ENCODE peak calls at places on chromosomes 12 and 14, in nine cellular contexts. One of them, this sample, is unnamed.

GRCh38 chr14:101992708-101993107 is 28.3 kb downstream of the DYNC1H1 start:
- DNase-seq in KG1: no peak
- DNase-seq in CD8-positive, alpha-beta T cell: no peak
- DNase-seq in WTC11: no peak
- DNase-seq in amniotic stem cell: no peak
- DNase-seq in mucosa of descending colon: peak
- DNase-seq in stimulated activated CD4-positive, alpha-beta T cell treated with anti-CD3 and anti-CD28 coated beads, Interleukin-1b, Interleukin-23, amount 100 ng/mL, for 1 hour: no peak
- DNase-seq in effector CD4-positive, alpha-beta T cell: no peak
- DNase-seq in caudate nucleus: no peak
- DNase-seq in this sample: no peak

GRCh38 chr12:58959639-58960300 is 39.5 kb upstream of the LRIG3 start:
- DNase-seq in CD8-positive, alpha-beta T cell: no peak
- DNase-seq in KG1: no peak
- DNase-seq in caudate nucleus: no peak
- DNase-seq in mucosa of descending colon: no peak
- DNase-seq in effector CD4-positive, alpha-beta T cell: no peak
- DNase-seq in WTC11: no peak
- DNase-seq in amniotic stem cell: no peak
- DNase-seq in stimulated activated CD4-positive, alpha-beta T cell treated with anti-CD3 and anti-CD28 coated beads, Interleukin-1b, Interleukin-23, amount 100 ng/mL, for 1 hour: no peak
- DNase-seq in this sample: no peak

GRCh38 chr14:68686212-68686478 is 106.7 kb downstream of the ZFP36L1 start:
- DNase-seq in amniotic stem cell: no peak
- DNase-seq in caudate nucleus: no peak
- DNase-seq in mucosa of descending colon: no peak
- DNase-seq in KG1: no peak
- DNase-seq in effector CD4-positive, alpha-beta T cell: no peak
- DNase-seq in CD8-positive, alpha-beta T cell: no peak
- DNase-seq in WTC11: no peak
- DNase-seq in stimulated activated CD4-positive, alpha-beta T cell treated with anti-CD3 and anti-CD28 coated beads, Interleukin-1b, Interleukin-23, amount 100 ng/mL, for 1 hour: no peak
- DNase-seq in this sample: no peak

GRCh38 chr12:23952071-23952470 is 2.6 kb upstream of the SOX5 start:
- DNase-seq in caudate nucleus: no peak
- DNase-seq in amniotic stem cell: no peak
- DNase-seq in CD8-positive, alpha-beta T cell: no peak
- DNase-seq in stimulated activated CD4-positive, alpha-beta T cell treated with anti-CD3 and anti-CD28 coated beads, Interleukin-1b, Interleukin-23, amount 100 ng/mL, for 1 hour: no peak
- DNase-seq in KG1: no peak
- DNase-seq in effector CD4-positive, alpha-beta T cell: no peak
- DNase-seq in WTC11: no peak
- DNase-seq in mucosa of descending colon: no peak
- DNase-seq in this sample: no peak

GRCh38 chr14:21978184-21978998 is 304.8 kb upstream of the OR4E1 start:
- DNase-seq in mucosa of descending colon: peak
- DNase-seq in caudate nucleus: no peak
- DNase-seq in CD8-positive, alpha-beta T cell: peak
- DNase-seq in amniotic stem cell: no peak
- DNase-seq in WTC11: peak
- DNase-seq in effector CD4-positive, alpha-beta T cell: peak
- DNase-seq in KG1: no peak
- DNase-seq in stimulated activated CD4-positive, alpha-beta T cell treated with anti-CD3 and anti-CD28 coated beads, Interleukin-1b, Interleukin-23, amount 100 ng/mL, for 1 hour: no peak
- DNase-seq in this sample: peak

GRCh38 chr14:28666961-28667360 is 99.6 kb upstream of the FOXG1 start:
- DNase-seq in mucosa of descending colon: no peak
- DNase-seq in KG1: no peak
- DNase-seq in effector CD4-positive, alpha-beta T cell: no peak
- DNase-seq in caudate nucleus: no peak
- DNase-seq in stimulated activated CD4-positive, alpha-beta T cell treated with anti-CD3 and anti-CD28 coated beads, Interleukin-1b, Interleukin-23, amount 100 ng/mL, for 1 hour: no peak
- DNase-seq in WTC11: no peak
- DNase-seq in amniotic stem cell: no peak
- DNase-seq in CD8-positive, alpha-beta T cell: no peak
- DNase-seq in this sample: no peak

GRCh38 chr12:42090899-42091298 is 53.8 kb downstream of the GXYLT1 start:
- DNase-seq in effector CD4-positive, alpha-beta T cell: no peak
- DNase-seq in stimulated activated CD4-positive, alpha-beta T cell treated with anti-CD3 and anti-CD28 coated beads, Interleukin-1b, Interleukin-23, amount 100 ng/mL, for 1 hour: no peak
- DNase-seq in KG1: no peak
- DNase-seq in mucosa of descending colon: no peak
- DNase-seq in caudate nucleus: no peak
- DNase-seq in WTC11: no peak
- DNase-seq in amniotic stem cell: no peak
- DNase-seq in CD8-positive, alpha-beta T cell: no peak
- DNase-seq in this sample: no peak

GRCh38 chr14:23159516-23159915 is 23.9 kb downstream of the SLC7A8 start:
- DNase-seq in amniotic stem cell: no peak
- DNase-seq in mucosa of descending colon: no peak
- DNase-seq in WTC11: no peak
- DNase-seq in caudate nucleus: no peak
- DNase-seq in KG1: no peak
- DNase-seq in effector CD4-positive, alpha-beta T cell: no peak
- DNase-seq in stimulated activated CD4-positive, alpha-beta T cell treated with anti-CD3 and anti-CD28 coated beads, Interleukin-1b, Interleukin-23, amount 100 ng/mL, for 1 hour: no peak
- DNase-seq in CD8-positive, alpha-beta T cell: no peak
- DNase-seq in this sample: no peak

GRCh38 chr14:86357866-86358265 is 827.9 kb downstream of the FLRT2 start:
- DNase-seq in mucosa of descending colon: no peak
- DNase-seq in stimulated activated CD4-positive, alpha-beta T cell treated with anti-CD3 and anti-CD28 coated beads, Interleukin-1b, Interleukin-23, amount 100 ng/mL, for 1 hour: no peak
- DNase-seq in effector CD4-positive, alpha-beta T cell: no peak
- DNase-seq in WTC11: no peak
- DNase-seq in KG1: no peak
- DNase-seq in amniotic stem cell: no peak
- DNase-seq in caudate nucleus: no peak
- DNase-seq in CD8-positive, alpha-beta T cell: no peak
- DNase-seq in this sample: no peak

GRCh38 chr12:129304532-129304931 is 451.3 kb downstream of the GLT1D1 start:
- DNase-seq in effector CD4-positive, alpha-beta T cell: no peak
- DNase-seq in mucosa of descending colon: no peak
- DNase-seq in CD8-positive, alpha-beta T cell: no peak
- DNase-seq in KG1: no peak
- DNase-seq in stimulated activated CD4-positive, alpha-beta T cell treated with anti-CD3 and anti-CD28 coated beads, Interleukin-1b, Interleukin-23, amount 100 ng/mL, for 1 hour: no peak
- DNase-seq in caudate nucleus: no peak
- DNase-seq in WTC11: no peak
- DNase-seq in amniotic stem cell: no peak
- DNase-seq in this sample: no peak

GRCh38 chr12:123267991-123268843 is 3.4 kb downstream of the CDK2AP1 start:
- DNase-seq in WTC11: no peak
- DNase-seq in KG1: peak
- DNase-seq in stimulated activated CD4-positive, alpha-beta T cell treated with anti-CD3 and anti-CD28 coated beads, Interleukin-1b, Interleukin-23, amount 100 ng/mL, for 1 hour: no peak
- DNase-seq in effector CD4-positive, alpha-beta T cell: no peak
- DNase-seq in mucosa of descending colon: no peak
- DNase-seq in caudate nucleus: peak
- DNase-seq in CD8-positive, alpha-beta T cell: no peak
- DNase-seq in amniotic stem cell: no peak
- DNase-seq in this sample: no peak

GRCh38 chr14:83838221-83838620 is 1691.7 kb upstream of the FLRT2 start:
- DNase-seq in effector CD4-positive, alpha-beta T cell: no peak
- DNase-seq in CD8-positive, alpha-beta T cell: no peak
- DNase-seq in WTC11: no peak
- DNase-seq in amniotic stem cell: no peak
- DNase-seq in caudate nucleus: no peak
- DNase-seq in mucosa of descending colon: no peak
- DNase-seq in KG1: no peak
- DNase-seq in stimulated activated CD4-positive, alpha-beta T cell treated with anti-CD3 and anti-CD28 coated beads, Interleukin-1b, Interleukin-23, amount 100 ng/mL, for 1 hour: no peak
- DNase-seq in this sample: no peak

GRCh38 chr12:14774074-14774943 is 29.0 kb downstream of the WBP11 start:
- DNase-seq in amniotic stem cell: peak
- DNase-seq in caudate nucleus: peak
- DNase-seq in effector CD4-positive, alpha-beta T cell: peak
- DNase-seq in KG1: peak
- DNase-seq in mucosa of descending colon: peak
- DNase-seq in CD8-positive, alpha-beta T cell: peak
- DNase-seq in WTC11: peak
- DNase-seq in stimulated activated CD4-positive, alpha-beta T cell treated with anti-CD3 and anti-CD28 coated beads, Interleukin-1b, Interleukin-23, amount 100 ng/mL, for 1 hour: peak
- DNase-seq in this sample: peak

GRCh38 chr12:58450868-58451482 is 469.3 kb downstream of the LRIG3 start:
- DNase-seq in WTC11: no peak
- DNase-seq in caudate nucleus: no peak
- DNase-seq in CD8-positive, alpha-beta T cell: no peak
- DNase-seq in effector CD4-positive, alpha-beta T cell: no peak
- DNase-seq in stimulated activated CD4-positive, alpha-beta T cell treated with anti-CD3 and anti-CD28 coated beads, Interleukin-1b, Interleukin-23, amount 100 ng/mL, for 1 hour: no peak
- DNase-seq in amniotic stem cell: no peak
- DNase-seq in KG1: no peak
- DNase-seq in mucosa of descending colon: no peak
- DNase-seq in this sample: no peak

GRCh38 chr12:131287015-131287937 is 333.6 kb downstream of the ADGRD1 start:
- DNase-seq in stimulated activated CD4-positive, alpha-beta T cell treated with anti-CD3 and anti-CD28 coated beads, Interleukin-1b, Interleukin-23, amount 100 ng/mL, for 1 hour: no peak
- DNase-seq in CD8-positive, alpha-beta T cell: peak
- DNase-seq in effector CD4-positive, alpha-beta T cell: no peak
- DNase-seq in amniotic stem cell: no peak
- DNase-seq in KG1: no peak
- DNase-seq in mucosa of descending colon: no peak
- DNase-seq in WTC11: no peak
- DNase-seq in caudate nucleus: no peak
- DNase-seq in this sample: peak

GRCh38 chr12:115294443-115295133 is 610.6 kb upstream of the TBX3 start:
- DNase-seq in caudate nucleus: no peak
- DNase-seq in KG1: no peak
- DNase-seq in effector CD4-positive, alpha-beta T cell: no peak
- DNase-seq in mucosa of descending colon: no peak
- DNase-seq in amniotic stem cell: no peak
- DNase-seq in WTC11: no peak
- DNase-seq in CD8-positive, alpha-beta T cell: no peak
- DNase-seq in stimulated activated CD4-positive, alpha-beta T cell treated with anti-CD3 and anti-CD28 coated beads, Interleukin-1b, Interleukin-23, amount 100 ng/mL, for 1 hour: no peak
- DNase-seq in this sample: peak

GRCh38 chr12:89450922-89451321 is 73.7 kb downstream of the GALNT4 start:
- DNase-seq in CD8-positive, alpha-beta T cell: no peak
- DNase-seq in WTC11: no peak
- DNase-seq in caudate nucleus: no peak
- DNase-seq in effector CD4-positive, alpha-beta T cell: no peak
- DNase-seq in KG1: no peak
- DNase-seq in mucosa of descending colon: no peak
- DNase-seq in stimulated activated CD4-positive, alpha-beta T cell treated with anti-CD3 and anti-CD28 coated beads, Interleukin-1b, Interleukin-23, amount 100 ng/mL, for 1 hour: no peak
- DNase-seq in amniotic stem cell: no peak
- DNase-seq in this sample: no peak

GRCh38 chr12:11778703-11779102 is 129.2 kb downstream of the ETV6 start:
- DNase-seq in caudate nucleus: no peak
- DNase-seq in CD8-positive, alpha-beta T cell: no peak
- DNase-seq in mucosa of descending colon: no peak
- DNase-seq in KG1: no peak
- DNase-seq in amniotic stem cell: no peak
- DNase-seq in stimulated activated CD4-positive, alpha-beta T cell treated with anti-CD3 and anti-CD28 coated beads, Interleukin-1b, Interleukin-23, amount 100 ng/mL, for 1 hour: no peak
- DNase-seq in WTC11: no peak
- DNase-seq in effector CD4-positive, alpha-beta T cell: no peak
- DNase-seq in this sample: no peak

GRCh38 chr12:114848661-114849060 is 164.7 kb upstream of the TBX3 start:
- DNase-seq in effector CD4-positive, alpha-beta T cell: no peak
- DNase-seq in WTC11: no peak
- DNase-seq in caudate nucleus: no peak
- DNase-seq in CD8-positive, alpha-beta T cell: no peak
- DNase-seq in stimulated activated CD4-positive, alpha-beta T cell treated with anti-CD3 and anti-CD28 coated beads, Interleukin-1b, Interleukin-23, amount 100 ng/mL, for 1 hour: no peak
- DNase-seq in amniotic stem cell: peak
- DNase-seq in mucosa of descending colon: no peak
- DNase-seq in KG1: no peak
- DNase-seq in this sample: no peak

GRCh38 chr12:110330124-110330523 is 49.1 kb downstream of the ATP2A2 start:
- DNase-seq in caudate nucleus: no peak
- DNase-seq in WTC11: no peak
- DNase-seq in CD8-positive, alpha-beta T cell: no peak
- DNase-seq in mucosa of descending colon: no peak
- DNase-seq in effector CD4-positive, alpha-beta T cell: no peak
- DNase-seq in stimulated activated CD4-positive, alpha-beta T cell treated with anti-CD3 and anti-CD28 coated beads, Interleukin-1b, Interleukin-23, amount 100 ng/mL, for 1 hour: no peak
- DNase-seq in KG1: no peak
- DNase-seq in amniotic stem cell: no peak
- DNase-seq in this sample: no peak

GRCh38 chr14:36254020-36254614 is 66.3 kb downstream of the MBIP start:
- DNase-seq in WTC11: no peak
- DNase-seq in effector CD4-positive, alpha-beta T cell: no peak
- DNase-seq in KG1: no peak
- DNase-seq in amniotic stem cell: no peak
- DNase-seq in caudate nucleus: no peak
- DNase-seq in CD8-positive, alpha-beta T cell: no peak
- DNase-seq in mucosa of descending colon: no peak
- DNase-seq in stimulated activated CD4-positive, alpha-beta T cell treated with anti-CD3 and anti-CD28 coated beads, Interleukin-1b, Interleukin-23, amount 100 ng/mL, for 1 hour: no peak
- DNase-seq in this sample: no peak

GRCh38 chr14:91317381-91318313 is 73.1 kb upstream of the GPR68 start:
- DNase-seq in stimulated activated CD4-positive, alpha-beta T cell treated with anti-CD3 and anti-CD28 coated beads, Interleukin-1b, Interleukin-23, amount 100 ng/mL, for 1 hour: peak
- DNase-seq in amniotic stem cell: no peak
- DNase-seq in WTC11: no peak
- DNase-seq in KG1: peak
- DNase-seq in caudate nucleus: no peak
- DNase-seq in CD8-positive, alpha-beta T cell: peak
- DNase-seq in effector CD4-positive, alpha-beta T cell: peak
- DNase-seq in mucosa of descending colon: peak
- DNase-seq in this sample: peak

GRCh38 chr12:111672822-111673381 is 12.9 kb downstream of the BRAP start:
- DNase-seq in caudate nucleus: no peak
- DNase-seq in stimulated activated CD4-positive, alpha-beta T cell treated with anti-CD3 and anti-CD28 coated beads, Interleukin-1b, Interleukin-23, amount 100 ng/mL, for 1 hour: no peak
- DNase-seq in WTC11: no peak
- DNase-seq in CD8-positive, alpha-beta T cell: no peak
- DNase-seq in mucosa of descending colon: no peak
- DNase-seq in amniotic stem cell: no peak
- DNase-seq in effector CD4-positive, alpha-beta T cell: no peak
- DNase-seq in KG1: no peak
- DNase-seq in this sample: no peak

GRCh38 chr12:130806574-130806973 is 32.5 kb downstream of the STX2 start:
- DNase-seq in mucosa of descending colon: no peak
- DNase-seq in amniotic stem cell: no peak
- DNase-seq in CD8-positive, alpha-beta T cell: no peak
- DNase-seq in caudate nucleus: no peak
- DNase-seq in stimulated activated CD4-positive, alpha-beta T cell treated with anti-CD3 and anti-CD28 coated beads, Interleukin-1b, Interleukin-23, amount 100 ng/mL, for 1 hour: no peak
- DNase-seq in effector CD4-positive, alpha-beta T cell: no peak
- DNase-seq in KG1: no peak
- DNase-seq in WTC11: no peak
- DNase-seq in this sample: no peak

GRCh38 chr12:77324763-77325468 is 259.5 kb upstream of the E2F7 start:
- DNase-seq in stimulated activated CD4-positive, alpha-beta T cell treated with anti-CD3 and anti-CD28 coated beads, Interleukin-1b, Interleukin-23, amount 100 ng/mL, for 1 hour: no peak
- DNase-seq in mucosa of descending colon: peak
- DNase-seq in WTC11: peak
- DNase-seq in amniotic stem cell: peak
- DNase-seq in KG1: no peak
- DNase-seq in caudate nucleus: peak
- DNase-seq in effector CD4-positive, alpha-beta T cell: no peak
- DNase-seq in CD8-positive, alpha-beta T cell: no peak
- DNase-seq in this sample: peak